ENCODE peak calls at places on chromosomes 3 and 15, in ten cellular contexts. E, V, Y, W, I, J, O, F, P and U are unnamed samples.

GRCh38 chr3:146177072-146177936 is 16.3 kb upstream of the PLOD2 start:
- DNase-seq in V (no peak), O (no peak), I (no peak), F (no peak), Y (no peak), W (no peak), J (no peak), P (no peak), E (peak), U (no peak)

GRCh38 chr3:9552252-9552999 is 1.2 kb downstream of the LHFPL4 start:
- DNase-seq in F (no peak), I (peak), E (peak), Y (peak), V (no peak), O (peak), W (peak), J (peak), P (no peak), U (peak)

GRCh38 chr15:25863067-25863967 is at the start of gene ATP10A:
- DNase-seq in V (no peak), O (no peak), F (no peak), J (no peak), E (peak), P (no peak), Y (no peak), I (no peak), W (peak), U (peak)

GRCh38 chr3:43512749-43513404 is 108.9 kb downstream of the ANO10 start:
- DNase-seq in V (no peak), W (no peak), I (no peak), E (no peak), O (no peak), J (no peak), P (no peak), F (no peak), Y (no peak), U (no peak)

GRCh38 chr3:196941846-196942225 is 492 bp downstream of the NCBP2 start:
- DNase-seq in W (peak), P (peak), E (peak), V (peak), Y (peak), F (peak), I (peak), J (peak), O (peak), U (peak)

GRCh38 chr3:45666729-45667440 is 22.3 kb upstream of the SACM1L start:
- DNase-seq in I (no peak), P (no peak), F (no peak), O (no peak), V (no peak), Y (no peak), E (peak), W (no peak), J (no peak), U (no peak)

GRCh38 chr3:79871656-79872055 is 103.9 kb upstream of the ROBO1 start:
- DNase-seq in F (no peak), J (no peak), I (no peak), O (no peak), Y (no peak), E (no peak), W (no peak), P (no peak), V (no peak), U (no peak)

GRCh38 chr3:18349197-18349798 is 75.8 kb downstream of the SATB1 start:
- DNase-seq in P (no peak), O (no peak), Y (no peak), V (no peak), W (no peak), F (peak), E (no peak), J (no peak), I (no peak), U (peak)

GRCh38 chr15:45132844-45133560 is 3.2 kb downstream of the DUOX1 start:
- DNase-seq in I (no peak), W (no peak), Y (no peak), P (no peak), O (no peak), F (no peak), V (no peak), J (no peak), E (no peak), U (no peak)

GRCh38 chr3:25707268-25707928 is 42.7 kb upstream of the TOP2B start:
- DNase-seq in J (no peak), P (no peak), Y (no peak), O (no peak), F (no peak), V (no peak), I (no peak), W (no peak), E (no peak), U (no peak)

GRCh38 chr15:38226867-38227266 is 25.8 kb upstream of the SPRED1 start:
- DNase-seq in W (no peak), I (no peak), E (peak), O (peak), F (peak), V (no peak), P (no peak), J (no peak), Y (no peak), U (no peak)

GRCh38 chr3:99716463-99716995 is 78.1 kb downstream of the COL8A1 start:
- DNase-seq in V (no peak), E (no peak), I (no peak), O (no peak), W (no peak), F (no peak), Y (no peak), P (no peak), J (no peak), U (no peak)

GRCh38 chr3:63043631-63044030 is 168.4 kb upstream of the CADPS start:
- DNase-seq in W (no peak), I (no peak), O (no peak), F (no peak), Y (no peak), V (no peak), E (no peak), P (no peak), J (no peak), U (no peak)

GRCh38 chr3:123733341-123733740 is 148.5 kb upstream of the HACD2 start:
- DNase-seq in Y (no peak), I (no peak), V (no peak), F (no peak), W (no peak), O (no peak), J (no peak), P (no peak), E (no peak), U (no peak)